ENCODE peak calls at places on chromosomes 2 and 18, in seven cellular contexts. M, W, Q, U, E, B and A are unnamed samples.

GRCh38 chr2:212424090-212424489 is 114.5 kb downstream of the ERBB4 start:
- DNase-seq in M (no peak), W (no peak), Q (no peak), U (no peak), E (no peak), B (no peak), A (no peak)

GRCh38 chr18:21682276-21683051 is 22.1 kb downstream of the ABHD3 start:
- DNase-seq in M (no peak), W (peak), Q (no peak), U (no peak), E (no peak), B (no peak), A (no peak)

GRCh38 chr2:104286806-104287205 is 567.1 kb upstream of the POU3F3 start:
- DNase-seq in M (no peak), W (no peak), Q (no peak), U (no peak), E (peak), B (no peak), A (no peak)

GRCh38 chr2:84703831-84704230 is 177.1 kb downstream of the TRABD2A start:
- DNase-seq in M (no peak), W (no peak), Q (no peak), U (no peak), E (no peak), B (no peak), A (no peak)

GRCh38 chr2:106537047-106537446 is 49.9 kb downstream of the CD8B2 start:
- DNase-seq in M (no peak), W (peak), Q (no peak), U (no peak), E (no peak), B (no peak), A (no peak)

GRCh38 chr2:146734042-146734715 is 1110.7 kb upstream of the ACVR2A start:
- DNase-seq in M (no peak), W (peak), Q (peak), U (peak), E (no peak), B (no peak), A (no peak)

GRCh38 chr2:201978988-201979387 is 54.7 kb upstream of the FZD7 start:
- DNase-seq in M (no peak), W (no peak), Q (no peak), U (no peak), E (no peak), B (no peak), A (no peak)

GRCh38 chr2:44112096-44112495 is 56.6 kb upstream of the PPM1B start:
- DNase-seq in M (no peak), W (no peak), Q (no peak), U (no peak), E (no peak), B (no peak), A (no peak)

GRCh38 chr18:35775887-35776286 is 194.3 kb downstream of the GALNT1 start:
- DNase-seq in M (no peak), W (no peak), Q (no peak), U (no peak), E (no peak), B (no peak), A (no peak)

GRCh38 chr2:215958231-215958630 is 55.1 kb downstream of the MREG start:
- DNase-seq in M (no peak), W (no peak), Q (peak), U (no peak), E (no peak), B (no peak), A (no peak)

GRCh38 chr2:240421396-240421795 is 14.1 kb upstream of the GPC1 start:
- DNase-seq in M (peak), W (no peak), Q (no peak), U (no peak), E (no peak), B (peak), A (no peak)

GRCh38 chr18:35949903-35950627 is 22.4 kb upstream of the RMP24 start:
- DNase-seq in M (peak), W (peak), Q (peak), U (peak), E (peak), B (peak), A (peak)

GRCh38 chr2:226185613-226186211 is 613.9 kb downstream of the IRS1 start:
- DNase-seq in M (no peak), W (no peak), Q (peak), U (no peak), E (no peak), B (no peak), A (no peak)

GRCh38 chr18:23487738-23488625 is 15.3 kb upstream of the RMC1 start:
- DNase-seq in M (no peak), W (peak), Q (no peak), U (peak), E (no peak), B (no peak), A (no peak)

GRCh38 chr18:74589820-74590219 is 7.8 kb upstream of the ZNF407 start:
- DNase-seq in M (no peak), W (no peak), Q (no peak), U (no peak), E (no peak), B (no peak), A (no peak)

GRCh38 chr2:27545348-27546141 is 37.3 kb upstream of the ZNF512 start:
- DNase-seq in M (no peak), W (no peak), Q (no peak), U (no peak), E (no peak), B (no peak), A (no peak)

GRCh38 chr2:91442246-91442905 is 2750.9 kb downstream of the RPIA start:
- DNase-seq in M (no peak), W (peak), Q (no peak), U (peak), E (peak), B (no peak), A (no peak)

GRCh38 chr18:23845988-23846630 is 156.9 kb downstream of the LAMA3 start:
- DNase-seq in M (no peak), W (no peak), Q (no peak), U (no peak), E (no peak), B (no peak), A (no peak)

GRCh38 chr18:64519191-64519590 is 370.3 kb upstream of the LINC00305 start:
- DNase-seq in M (no peak), W (no peak), Q (no peak), U (no peak), E (no peak), B (no peak), A (no peak)

GRCh38 chr2:231600619-231601355 is 8.1 kb downstream of the TEX44 start:
- DNase-seq in M (no peak), W (no peak), Q (no peak), U (no peak), E (no peak), B (no peak), A (no peak)

GRCh38 chr18:1929720-1930119 is 641.6 kb downstream of the METTL4 start:
- DNase-seq in M (no peak), W (no peak), Q (no peak), U (no peak), E (no peak), B (no peak), A (no peak)

GRCh38 chr18:49725809-49726514 is 87.4 kb downstream of the ACAA2 start:
- DNase-seq in M (peak), W (no peak), Q (peak), U (peak), E (peak), B (no peak), A (peak)

GRCh38 chr18:11791131-11791530 is 60.1 kb upstream of the CHMP1B start:
- DNase-seq in M (no peak), W (no peak), Q (no peak), U (no peak), E (no peak), B (no peak), A (no peak)

GRCh38 chr18:45197526-45197970 is 417.7 kb upstream of the SLC14A2 start:
- DNase-seq in M (no peak), W (peak), Q (no peak), U (no peak), E (no peak), B (no peak), A (no peak)

GRCh38 chr18:48848641-48849143 is 102.1 kb downstream of the SMAD7 start:
- DNase-seq in M (no peak), W (no peak), Q (no peak), U (no peak), E (no peak), B (no peak), A (no peak)

GRCh38 chr2:28088970-28089369 is 198.4 kb downstream of the BABAM2 start:
- DNase-seq in M (no peak), W (no peak), Q (no peak), U (no peak), E (no peak), B (no peak), A (no peak)

GRCh38 chr18:8959551-8960135 is 142.9 kb upstream of the NDUFV2 start:
- DNase-seq in M (no peak), W (no peak), Q (no peak), U (no peak), E (no peak), B (no peak), A (no peak)

GRCh38 chr2:36356199-36356989 is 816 bp downstream of the CRIM1 start:
- DNase-seq in M (peak), W (peak), Q (no peak), U (no peak), E (no peak), B (peak), A (peak)

GRCh38 chr2:1680222-1681016 is 63.9 kb downstream of the PXDN start:
- DNase-seq in M (no peak), W (no peak), Q (no peak), U (no peak), E (no peak), B (no peak), A (no peak)

GRCh38 chr2:145070703-145071102 is 550.8 kb upstream of the ZEB2 start:
- DNase-seq in M (no peak), W (no peak), Q (no peak), U (no peak), E (no peak), B (no peak), A (no peak)

GRCh38 chr2:12716250-12717190 is at the start of gene TRIB2:
- DNase-seq in M (peak), W (peak), Q (peak), U (peak), E (peak), B (peak), A (peak)
- TF ChIP-seq CTCF in M (no peak), W (no peak), Q (no peak), U (peak), E (peak), B (no peak), A (no peak)

DNA sequence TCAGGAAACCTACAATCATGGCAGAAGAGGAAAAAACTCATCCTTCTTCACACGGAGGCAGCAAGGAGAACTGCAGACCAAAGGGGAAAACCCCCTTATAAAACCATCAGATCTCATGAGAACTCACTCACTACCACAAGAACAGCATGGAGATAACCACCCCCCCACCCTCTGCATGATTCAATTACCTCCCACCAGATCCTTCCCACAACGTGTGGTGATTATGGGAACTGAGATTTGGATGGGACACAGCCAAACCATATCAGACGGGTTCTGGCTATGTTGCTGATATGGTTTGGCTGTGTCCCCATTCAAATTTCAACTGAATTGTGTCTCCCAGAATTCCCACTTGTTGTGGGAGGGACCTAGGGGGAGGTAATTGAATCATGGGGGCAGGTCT is 28.7 kb upstream of the CCDC150 start:
- DNase-seq in M (no peak), W (no peak), Q (no peak), U (no peak), E (no peak), B (no peak), A (no peak)
- TF ChIP-seq CTCF in M (no peak), W (no peak), Q (no peak), U (no peak), E (no peak), B (no peak), A (no peak)

GRCh38 chr2:234950730-234951385 is 959 bp upstream of the SH3BP4 start:
- DNase-seq in M (no peak), W (no peak), Q (no peak), U (no peak), E (no peak), B (no peak), A (no peak)
- TF ChIP-seq CTCF in M (no peak), W (no peak), Q (no peak), U (no peak), E (no peak), B (no peak), A (no peak)

DNA sequence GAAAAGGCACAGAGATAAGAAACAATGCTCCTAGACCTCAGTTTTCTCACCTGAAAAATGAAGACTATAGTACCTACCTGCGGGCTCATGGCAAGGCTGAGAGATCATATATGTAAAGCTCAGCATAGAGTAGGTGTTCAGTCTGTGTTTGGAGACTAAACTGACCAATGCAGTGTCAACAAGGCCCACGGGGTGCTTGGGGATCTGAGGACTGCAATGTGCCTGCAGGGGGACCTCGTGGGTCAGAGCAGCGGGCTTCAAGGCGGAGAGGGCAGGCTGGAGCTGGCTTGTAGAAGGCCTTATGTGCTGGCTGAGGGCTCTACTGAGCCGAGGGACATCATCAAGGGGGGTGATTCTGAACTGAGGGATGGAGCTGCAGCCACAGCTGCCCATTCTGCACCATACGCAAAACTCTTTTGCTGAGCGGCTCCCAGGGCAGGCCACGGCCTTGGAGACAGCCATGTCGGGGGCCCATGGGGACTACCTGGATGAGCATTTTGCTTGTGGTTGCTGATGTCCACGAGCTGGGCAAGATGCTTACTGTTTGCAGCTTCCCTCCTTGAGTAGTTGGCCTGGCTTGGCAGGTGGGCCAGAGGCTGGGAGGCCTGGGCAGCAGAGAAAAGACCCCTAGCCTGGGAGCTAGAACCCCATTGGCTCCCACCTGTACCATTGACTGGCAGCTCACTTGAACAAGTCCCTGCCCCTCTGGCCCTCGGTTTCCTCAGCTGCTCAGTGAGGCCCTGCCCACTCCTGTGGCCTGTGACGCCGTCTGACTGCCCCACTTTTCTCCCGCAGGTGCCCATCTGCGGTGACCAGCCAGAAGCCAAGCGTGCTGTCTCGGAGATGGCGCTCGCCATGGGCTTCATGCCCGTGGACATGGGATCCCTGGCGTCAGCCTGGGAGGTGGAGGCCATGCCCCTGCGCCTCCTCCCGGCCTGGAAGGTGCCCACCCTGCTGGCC is 23.5 kb downstream of the STEAP3 start:
- DNase-seq in M (no peak), W (no peak), Q (no peak), U (no peak), E (no peak), B (peak), A (no peak)
- TF ChIP-seq CTCF in M (no peak), W (no peak), Q (no peak), U (no peak), E (peak), B (no peak), A (no peak)